ENCODE peak calls at places on chromosomes 3 and 15, in four cellular contexts. F is bronchial epithelial cell, W is NCI-H1930, A is GM12865. I is an unnamed sample.

GRCh38 chr3:123396171-123397049 is 52.5 kb downstream of the ADCY5 start:
- DNase-seq in A (no peak), W (no peak), F (peak), I (no peak)

GRCh38 chr3:59884409-59884808 is 834.6 kb upstream of the CFAP20DC start:
- DNase-seq in W (no peak), F (no peak), A (no peak), I (no peak)

GRCh38 chr15:68652141-68652540 is 73.3 kb downstream of the CORO2B start:
- DNase-seq in F (peak), A (no peak), W (no peak), I (peak)

GRCh38 chr15:65518633-65519285 is 1.3 kb upstream of the DPP8 start:
- DNase-seq in W (no peak), F (no peak), A (no peak), I (no peak)

GRCh38 chr15:58134886-58135285 is 3.3 kb upstream of the AQP9 start:
- DNase-seq in A (no peak), F (no peak), W (no peak), I (no peak)

GRCh38 chr15:81887913-81888312 is 157.9 kb downstream of the MEX3B start:
- DNase-seq in W (no peak), F (peak), A (no peak), I (no peak)

GRCh38 chr3:80357761-80358160 is 590.0 kb upstream of the ROBO1 start:
- DNase-seq in F (peak), A (no peak), W (no peak), I (no peak)

GRCh38 chr3:50610181-50610971 is 1.2 kb downstream of the CISH start:
- DNase-seq in W (no peak), F (no peak), A (no peak), I (peak)

GRCh38 chr3:155549087-155549486 is 195.8 kb downstream of the PLCH1 start:
- DNase-seq in W (no peak), F (no peak), A (peak), I (no peak)

GRCh38 chr15:99197861-99198260 is 51.5 kb downstream of the TTC23 start:
- DNase-seq in A (no peak), W (no peak), F (no peak), I (no peak)

GRCh38 chr3:118636841-118637240 is 397.8 kb downstream of the IGSF11 start:
- DNase-seq in A (peak), F (peak), W (no peak), I (no peak)

GRCh38 chr15:69021895-69022294 is 7.4 kb downstream of the NOX5 start:
- DNase-seq in W (no peak), F (no peak), A (no peak), I (no peak)

GRCh38 chr15:38312190-38312589 is 59.6 kb downstream of the SPRED1 start:
- DNase-seq in A (no peak), F (no peak), W (no peak), I (no peak)

GRCh38 chr3:146308222-146308621 is 57.3 kb upstream of the PLSCR4 start:
- DNase-seq in W (no peak), A (no peak), F (peak), I (no peak)

I was measured in small intestine.